ENCODE peak calls at places on chromosomes 11 and 22, in nine cellular contexts. R is fibroblast of lung; X is PC-3; K is GM12865; W is thoracic aorta; A is psoas muscle; H is A549; Q is fibroblast of mammary gland; T is CD8-positive, alpha-beta T cell. Z is an unnamed sample.

GRCh38 chr11:8631395-8632110 is 37.5 kb upstream of the STK33 start:
- DNase-seq in R (peak; percentile 87), X (peak; percentile 4), K (no peak), W (no peak), A (no peak), H (no peak), Q (peak; percentile 92), T (no peak), Z (no peak)

GRCh38 chr11:120400564-120401364 is 64.6 kb downstream of the ARHGEF12 start:
- DNase-seq in R (peak; percentile 99), X (peak; percentile 97), K (peak; percentile 18), W (no peak), A (no peak), H (peak; percentile 19), Q (peak; percentile 99), T (no peak), Z (no peak)

GRCh38 chr22:39090426-39091064 is 6.5 kb upstream of the APOBEC3H start:
- DNase-seq in R (no peak), X (peak; percentile 96), K (peak; percentile 89), W (no peak), A (peak; percentile 29), H (no peak), Q (no peak), T (peak; percentile 87), Z (no peak)

GRCh38 chr11:34978236-34979191 is 62.1 kb downstream of the PDHX start:
- DNase-seq in R (no peak), X (no peak), K (no peak), W (no peak), A (no peak), H (no peak), Q (no peak), T (no peak), Z (no peak)

GRCh38 chr11:60852060-60852638 is 3.6 kb downstream of the PTGDR2 start:
- DNase-seq in R (no peak), X (no peak), K (no peak), W (no peak), A (no peak), H (no peak), Q (no peak), T (no peak), Z (no peak)

GRCh38 chr11:121814962-121815361 is 301.1 kb downstream of the BLID start:
- DNase-seq in R (no peak), X (peak; percentile 96), K (no peak), W (no peak), A (no peak), H (no peak), Q (peak; percentile 81), T (no peak), Z (no peak)

GRCh38 chr11:103863497-103863896 is 172.9 kb upstream of the DDI1 start:
- DNase-seq in R (peak; percentile 63), X (no peak), K (no peak), W (no peak), A (no peak), H (no peak), Q (peak; percentile 81), T (no peak), Z (no peak)

GRCh38 chr11:33455827-33456226 is 198.6 kb downstream of the HIPK3 start:
- DNase-seq in R (no peak), X (no peak), K (no peak), W (no peak), A (no peak), H (no peak), Q (no peak), T (no peak), Z (no peak)

GRCh38 chr22:42635531-42635930 is 4.9 kb downstream of the ATP5MGL start:
- DNase-seq in R (peak; percentile 82), X (peak; percentile 76), K (no peak), W (peak; percentile 84), A (peak; percentile 89), H (peak; percentile 44), Q (peak; percentile 92), T (no peak), Z (no peak)

GRCh38 chr22:42633013-42633412 is 7.4 kb downstream of the ATP5MGL start:
- DNase-seq in R (no peak), X (no peak), K (no peak), W (no peak), A (no peak), H (no peak), Q (no peak), T (no peak), Z (no peak)

GRCh38 chr22:42630211-42630610 is 10.2 kb downstream of the ATP5MGL start:
- DNase-seq in R (no peak), X (no peak), K (no peak), W (no peak), A (no peak), H (no peak), Q (no peak), T (no peak), Z (no peak)

GRCh38 chr22:42630901-42631602 is 9.3 kb downstream of the ATP5MGL start:
- DNase-seq in R (no peak), X (no peak), K (no peak), W (no peak), A (no peak), H (no peak), Q (no peak), T (no peak), Z (no peak)

DNA sequence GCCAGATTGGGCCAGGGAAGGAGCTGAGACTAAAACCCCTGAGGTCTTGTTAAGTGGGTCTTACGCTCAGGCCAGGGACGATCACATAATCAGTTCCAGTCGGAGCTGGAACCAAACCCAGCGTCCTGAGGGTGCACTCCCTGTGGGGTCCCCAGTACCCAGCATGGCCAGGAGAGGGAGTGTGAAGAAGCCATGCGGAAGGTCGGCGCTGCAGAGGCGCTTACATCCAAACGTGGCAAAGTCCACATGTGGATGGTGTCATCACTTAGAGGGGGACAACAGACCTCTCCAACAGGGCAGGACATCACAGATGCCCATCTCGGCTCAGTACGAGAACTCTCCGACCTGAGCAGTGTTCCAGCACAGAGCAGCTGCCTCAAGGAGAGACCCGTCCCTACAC is 8.3 kb downstream of the ATP5MGL start:
- DNase-seq in R (no peak), X (no peak), K (no peak), W (no peak), A (no peak), H (peak; percentile 25), Q (no peak), T (no peak), Z (no peak)
- TF ChIP-seq CTCF in R (peak; percentile 12), X (peak; percentile 29), K (peak; percentile 28), W (peak; percentile 13), A (peak; percentile 26), H (no peak), Q (peak; percentile 42), T (no peak), Z (peak; percentile 40)

DNA sequence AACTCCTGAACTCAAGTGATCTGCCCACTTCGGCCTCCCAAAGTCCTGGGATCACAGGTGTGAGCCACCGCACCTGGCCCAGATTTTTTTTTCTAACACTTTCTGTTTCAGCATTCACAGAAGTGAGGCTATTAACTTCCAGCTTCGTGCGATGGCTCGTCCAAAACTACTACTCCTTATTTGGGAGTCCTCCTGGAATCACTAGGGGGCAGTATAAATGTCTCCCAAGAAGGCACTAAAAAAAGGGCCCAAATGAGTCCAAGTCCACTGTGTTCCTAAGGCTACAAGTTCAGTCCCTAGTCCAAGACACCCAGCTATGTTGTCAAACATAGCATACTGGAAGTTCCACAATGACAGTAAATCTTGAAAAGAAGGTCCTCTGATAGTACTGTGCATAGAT is 63.2 kb upstream of the BIRC3 start:
- DNase-seq in R (no peak), X (peak; percentile 47), K (no peak), W (no peak), A (no peak), H (peak; percentile 21), Q (peak; percentile 35), T (no peak), Z (no peak)
- TF ChIP-seq CTCF in R (no peak), X (peak; percentile 66), K (peak; percentile 22), W (no peak), A (no peak), H (no peak), Q (peak; percentile 35), T (no peak), Z (peak; percentile 13)

DNA sequence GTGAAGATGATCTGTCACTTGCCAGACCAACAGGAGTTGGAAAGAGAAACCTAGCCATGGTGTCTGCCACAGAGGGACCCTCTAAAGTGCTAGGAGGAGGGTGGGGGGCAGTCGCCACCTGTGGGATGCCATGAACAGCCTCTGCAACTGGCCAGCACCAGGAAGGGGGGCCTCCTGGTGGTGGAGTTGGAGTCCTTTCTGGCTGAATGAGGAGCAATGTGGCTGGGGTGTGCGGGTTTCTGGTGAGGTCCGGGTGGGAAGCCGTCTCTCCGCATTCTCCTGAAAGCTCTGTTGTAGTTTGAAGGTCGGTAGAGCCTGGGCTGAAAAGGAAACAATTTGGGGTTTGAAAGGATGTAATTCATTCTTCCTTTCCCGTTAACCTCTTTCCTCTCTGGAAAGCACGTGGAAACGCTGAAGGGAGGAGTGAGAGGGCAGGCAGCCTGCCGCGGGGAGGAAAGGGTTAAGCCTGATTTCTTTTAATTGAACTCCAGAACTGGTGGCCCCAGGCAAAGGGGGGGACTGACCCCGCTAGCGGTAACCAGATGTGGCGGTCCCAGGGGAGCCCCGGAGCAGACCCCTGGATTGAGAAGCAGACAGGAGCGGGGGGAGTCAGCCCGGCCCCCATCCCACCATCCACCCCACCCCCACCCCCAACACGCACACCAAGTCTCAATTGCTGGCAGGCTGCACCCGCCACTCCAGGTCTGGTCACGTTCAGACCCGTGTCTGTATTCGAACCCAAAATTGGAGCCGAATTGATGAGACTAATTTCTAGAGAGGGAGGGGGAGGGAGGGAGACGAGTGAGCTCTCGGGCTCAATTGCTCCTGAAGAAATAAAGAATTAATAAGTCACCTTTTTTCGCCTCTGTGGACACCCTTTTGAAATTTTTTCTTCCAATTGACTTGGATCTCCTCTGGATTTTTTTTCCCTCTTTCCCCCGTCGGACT is 1.8 kb upstream of the FLI1 start:
- DNase-seq in R (no peak), X (no peak), K (no peak), W (no peak), A (no peak), H (no peak), Q (no peak), T (no peak), Z (no peak)
- TF ChIP-seq CTCF in R (no peak), X (peak; percentile 39), K (no peak), W (no peak), A (peak; percentile 5), H (no peak), Q (peak; percentile 21), T (no peak), Z (peak; percentile 24)

GRCh38 chr11:83285131-83285770 is 916 bp downstream of the CCDC90B start:
- DNase-seq in R (no peak), X (no peak), K (no peak), W (no peak), A (no peak), H (no peak), Q (no peak), T (no peak), Z (no peak)

GRCh38 chr11:83284501-83285051 is 1.6 kb downstream of the CCDC90B start:
- DNase-seq in R (no peak), X (no peak), K (no peak), W (no peak), A (no peak), H (no peak), Q (no peak), T (no peak), Z (no peak)

GRCh38 chr11:83282084-83282716 is 4.0 kb downstream of the CCDC90B start:
- DNase-seq in R (no peak), X (peak; percentile 29), K (no peak), W (no peak), A (no peak), H (no peak), Q (no peak), T (no peak), Z (no peak)

GRCh38 chr11:83287631-83288030 is 1.5 kb upstream of the CCDC90B start:
- DNase-seq in R (no peak), X (no peak), K (peak; percentile 43), W (no peak), A (no peak), H (no peak), Q (no peak), T (no peak), Z (no peak)

GRCh38 chr11:83285771-83286528 is at the start of gene CCDC90B:
- DNase-seq in R (peak; percentile 99), X (peak; percentile 99), K (peak; percentile 98), W (peak; percentile 89), A (peak; percentile 95), H (peak; percentile 97), Q (peak; percentile 98), T (peak; percentile 94), Z (peak; percentile 81)
- TF ChIP-seq CTCF in R (no peak), X (no peak), K (no peak), W (no peak), A (no peak), H (peak; percentile 57), Q (peak; percentile 14), T (no peak), Z (peak; percentile 49)